ENCODE peak calls at places on chromosome 18, in four cellular contexts. One of them, this sample, is unnamed.

GRCh38 chr18:55695091-55695490 is 107.1 kb upstream of the TCF4 start:
- DNase-seq in K562: no peak
- DNase-seq in H1: no peak
- DNase-seq in GM12878: no peak
- DNase-seq in this sample: no peak

GRCh38 chr18:58135806-58136331 is 91.8 kb downstream of the NEDD4L start:
- DNase-seq in K562: peak
- DNase-seq in H1: peak
- DNase-seq in GM12878: peak
- DNase-seq in this sample: peak

GRCh38 chr18:41751652-41752051 is 203.4 kb upstream of the PIK3C3 start:
- DNase-seq in K562: no peak
- DNase-seq in H1: no peak
- DNase-seq in GM12878: no peak
- DNase-seq in this sample: no peak

GRCh38 chr18:55779711-55780590 is 192.0 kb upstream of the TCF4 start:
- DNase-seq in K562: peak
- DNase-seq in H1: no peak
- DNase-seq in GM12878: no peak
- DNase-seq in this sample: no peak

GRCh38 chr18:9708882-9709877 is 1.1 kb downstream of the RAB31 start:
- DNase-seq in K562: peak
- DNase-seq in H1: no peak
- DNase-seq in GM12878: no peak
- DNase-seq in this sample: no peak

GRCh38 chr18:23406271-23406787 is 46.8 kb upstream of the RIOK3 start:
- DNase-seq in K562: peak
- DNase-seq in H1: no peak
- DNase-seq in GM12878: no peak
- DNase-seq in this sample: no peak

GRCh38 chr18:9596843-9597242 is 17.5 kb downstream of the PPP4R1 start:
- DNase-seq in K562: no peak
- DNase-seq in H1: no peak
- DNase-seq in GM12878: no peak
- DNase-seq in this sample: no peak

GRCh38 chr18:67735506-67735905 is 219.0 kb upstream of the DSEL start:
- DNase-seq in K562: no peak
- DNase-seq in H1: no peak
- DNase-seq in GM12878: no peak
- DNase-seq in this sample: no peak

GRCh38 chr18:11760498-11761158 is 71.6 kb downstream of the GNAL start:
- DNase-seq in K562: no peak
- DNase-seq in H1: no peak
- DNase-seq in GM12878: no peak
- DNase-seq in this sample: no peak

GRCh38 chr18:5064846-5065245 is 132.2 kb downstream of the AKAIN1 start:
- DNase-seq in K562: no peak
- DNase-seq in H1: no peak
- DNase-seq in GM12878: no peak
- DNase-seq in this sample: no peak

GRCh38 chr18:43195421-43195820 is 79.9 kb upstream of the RIT2 start:
- DNase-seq in K562: no peak
- DNase-seq in H1: no peak
- DNase-seq in GM12878: no peak
- DNase-seq in this sample: no peak

GRCh38 chr18:9380571-9381390 is 46.2 kb downstream of the TWSG1 start:
- DNase-seq in K562: no peak
- DNase-seq in H1: no peak
- DNase-seq in GM12878: no peak
- DNase-seq in this sample: no peak

GRCh38 chr18:79926306-79926705 is 25.1 kb downstream of the SLC66A2 start:
- DNase-seq in K562: no peak
- DNase-seq in H1: no peak
- DNase-seq in GM12878: no peak
- DNase-seq in this sample: no peak

GRCh38 chr18:2963048-2963447 is 49.9 kb downstream of the LPIN2 start:
- DNase-seq in K562: no peak
- DNase-seq in H1: no peak
- DNase-seq in GM12878: no peak
- DNase-seq in this sample: no peak

GRCh38 chr18:24602156-24602555 is 141.7 kb downstream of the HRH4 start:
- DNase-seq in K562: no peak
- DNase-seq in H1: no peak
- DNase-seq in GM12878: no peak
- DNase-seq in this sample: no peak

GRCh38 chr18:74501386-74501785 is 5.2 kb downstream of the CNDP2 start:
- DNase-seq in K562: no peak
- DNase-seq in H1: no peak
- DNase-seq in GM12878: no peak
- DNase-seq in this sample: no peak

GRCh38 chr18:57437433-57437781 is 2.2 kb downstream of the ONECUT2 start:
- DNase-seq in K562: no peak
- DNase-seq in H1: no peak
- DNase-seq in GM12878: no peak
- DNase-seq in this sample: no peak

GRCh38 chr18:58605027-58606020 is 23.6 kb downstream of the ALPK2 start:
- DNase-seq in K562: no peak
- DNase-seq in H1: no peak
- DNase-seq in GM12878: peak
- DNase-seq in this sample: peak

GRCh38 chr18:7740815-7741214 is 173.7 kb downstream of the PTPRM start:
- DNase-seq in K562: no peak
- DNase-seq in H1: no peak
- DNase-seq in GM12878: no peak
- DNase-seq in this sample: no peak

GRCh38 chr18:76399613-76400391 is 95.2 kb downstream of the ZNF516 start:
- DNase-seq in K562: no peak
- DNase-seq in H1: no peak
- DNase-seq in GM12878: no peak
- DNase-seq in this sample: no peak

GRCh38 chr18:1544016-1544415 is 639.3 kb downstream of the ADCYAP1 start:
- DNase-seq in K562: no peak
- DNase-seq in H1: no peak
- DNase-seq in GM12878: no peak
- DNase-seq in this sample: no peak

GRCh38 chr18:3066391-3067079 is 53.6 kb upstream of the LPIN2 start:
- DNase-seq in K562: no peak
- DNase-seq in H1: no peak
- DNase-seq in GM12878: no peak
- DNase-seq in this sample: no peak

GRCh38 chr18:56407631-56408030 is 230.8 kb downstream of the TXNL1 start:
- DNase-seq in K562: no peak
- DNase-seq in H1: no peak
- DNase-seq in GM12878: no peak
- DNase-seq in this sample: no peak

GRCh38 chr18:79260023-79260422 is 135.7 kb upstream of the NFATC1 start:
- DNase-seq in K562: peak
- DNase-seq in H1: no peak
- DNase-seq in GM12878: no peak
- DNase-seq in this sample: no peak

GRCh38 chr18:28075501-28075900 is 101.4 kb downstream of the CDH2 start:
- DNase-seq in K562: no peak
- DNase-seq in H1: no peak
- DNase-seq in GM12878: no peak
- DNase-seq in this sample: no peak

GRCh38 chr18:31099490-31100230 is 2.6 kb downstream of the DSC2 start:
- DNase-seq in K562: peak
- DNase-seq in H1: no peak
- DNase-seq in GM12878: no peak
- DNase-seq in this sample: no peak

GRCh38 chr18:31102941-31103340 is 720 bp upstream of the DSC2 start:
- DNase-seq in K562: peak
- DNase-seq in H1: no peak
- DNase-seq in GM12878: no peak
- DNase-seq in this sample: no peak

GRCh38 chr18:31100598-31101147 is 1.5 kb downstream of the DSC2 start:
- DNase-seq in K562: peak
- DNase-seq in H1: no peak
- DNase-seq in GM12878: no peak
- DNase-seq in this sample: no peak

GRCh38 chr18:31102020-31102684 is at the start of gene DSC2:
- DNase-seq in K562: peak
- DNase-seq in H1: no peak
- DNase-seq in GM12878: no peak
- DNase-seq in this sample: no peak

GRCh38 chr18:31101148-31102019 is 837 bp downstream of the DSC2 start:
- DNase-seq in K562: peak
- DNase-seq in H1: no peak
- DNase-seq in GM12878: no peak
- DNase-seq in this sample: no peak
- TF ChIP-seq EGR1 in K562: peak
- TF ChIP-seq EGR1 in H1: no peak
- TF ChIP-seq EGR1 in GM12878: no peak
- TF ChIP-seq EGR1 in this sample: no peak

DNA sequence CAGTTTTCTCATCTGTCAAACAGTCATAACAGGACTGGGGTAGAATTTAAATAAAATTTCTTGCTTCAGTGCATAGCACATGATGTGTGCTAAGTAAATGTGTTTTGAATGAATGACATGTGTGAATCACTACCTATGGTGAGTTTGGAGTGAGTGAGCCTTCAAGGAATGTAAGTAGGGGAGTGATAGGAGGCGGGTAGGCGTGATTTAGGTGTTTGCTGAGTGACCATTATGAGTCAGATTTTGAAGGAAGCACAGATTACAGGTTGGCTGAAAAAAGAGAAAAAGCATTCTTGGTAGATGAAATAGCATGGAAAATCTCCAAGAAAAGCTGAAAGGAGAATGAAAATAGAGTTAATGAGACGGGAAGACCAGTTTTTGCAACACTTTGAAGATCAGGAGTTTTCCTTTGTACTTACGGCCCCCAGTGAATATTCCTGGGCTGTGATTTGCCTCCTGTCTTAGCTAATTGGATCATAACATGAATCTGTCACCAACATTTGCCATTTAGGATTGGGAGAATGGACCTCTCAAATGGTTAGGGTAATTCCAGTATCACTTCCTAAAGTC is 136.9 kb upstream of the GATA6 start:
- DNase-seq in K562: no peak
- DNase-seq in H1: no peak
- DNase-seq in GM12878: peak
- DNase-seq in this sample: peak
- TF ChIP-seq EGR1 in K562: peak
- TF ChIP-seq EGR1 in H1: no peak
- TF ChIP-seq EGR1 in GM12878: no peak
- TF ChIP-seq EGR1 in this sample: peak

GRCh38 chr18:35027206-35027605 is 14.0 kb upstream of the MAPRE2 start:
- DNase-seq in K562: no peak
- DNase-seq in H1: no peak
- DNase-seq in GM12878: no peak
- DNase-seq in this sample: no peak

GRCh38 chr18:35028556-35028955 is 12.7 kb upstream of the MAPRE2 start:
- DNase-seq in K562: no peak
- DNase-seq in H1: no peak
- DNase-seq in GM12878: no peak
- DNase-seq in this sample: no peak

GRCh38 chr18:35024965-35025364 is 16.2 kb upstream of the MAPRE2 start:
- DNase-seq in K562: no peak
- DNase-seq in H1: no peak
- DNase-seq in GM12878: no peak
- DNase-seq in this sample: no peak

GRCh38 chr18:35024196-35024595 is 17.0 kb upstream of the MAPRE2 start:
- DNase-seq in K562: no peak
- DNase-seq in H1: no peak
- DNase-seq in GM12878: no peak
- DNase-seq in this sample: no peak

DNA sequence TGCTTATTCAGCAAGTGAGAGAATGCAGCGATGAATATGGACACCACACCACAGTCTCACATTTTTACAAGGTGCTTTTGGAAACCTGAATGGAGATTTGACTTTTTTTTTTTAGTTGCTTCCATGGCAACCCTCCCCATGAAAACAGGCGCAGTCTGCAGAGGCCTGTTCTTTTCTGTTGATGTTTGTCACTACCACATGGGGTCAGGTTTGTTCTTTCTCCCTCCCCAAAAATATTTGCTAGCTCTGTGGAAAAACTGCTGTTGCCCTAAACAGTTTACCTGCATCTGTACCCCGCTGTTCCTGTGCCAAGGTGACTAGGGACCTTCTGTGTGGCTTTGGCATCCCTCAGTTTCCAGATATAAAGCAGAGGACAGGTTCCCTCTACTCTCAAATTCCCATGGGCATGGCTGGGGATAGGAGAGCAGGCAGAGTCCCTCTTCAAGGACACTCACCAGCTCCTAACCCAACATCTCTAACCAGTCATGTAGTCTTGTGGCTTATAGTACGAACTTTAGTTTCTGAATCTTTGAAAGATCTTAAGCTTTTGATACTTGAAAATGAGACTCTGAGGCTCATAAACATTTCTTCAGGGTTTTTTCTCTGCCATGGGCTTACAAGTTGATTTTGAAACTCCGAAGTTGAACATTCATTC is 14.7 kb upstream of the MAPRE2 start:
- DNase-seq in K562: peak
- DNase-seq in H1: no peak
- DNase-seq in GM12878: no peak
- DNase-seq in this sample: no peak
- TF ChIP-seq EGR1 in K562: no peak
- TF ChIP-seq EGR1 in H1: no peak
- TF ChIP-seq EGR1 in GM12878: no peak
- TF ChIP-seq EGR1 in this sample: no peak

GRCh38 chr18:36127866-36128845 is 984 bp downstream of the SLC39A6 start:
- DNase-seq in K562: peak
- DNase-seq in H1: no peak
- DNase-seq in GM12878: no peak
- DNase-seq in this sample: no peak
- TF ChIP-seq EGR1 in K562: no peak
- TF ChIP-seq EGR1 in H1: no peak
- TF ChIP-seq EGR1 in GM12878: no peak
- TF ChIP-seq EGR1 in this sample: no peak

GRCh38 chr18:36354989-36355388 is 57.5 kb downstream of the FHOD3 start:
- DNase-seq in K562: no peak
- DNase-seq in H1: no peak
- DNase-seq in GM12878: no peak
- DNase-seq in this sample: no peak
- TF ChIP-seq EGR1 in K562: no peak
- TF ChIP-seq EGR1 in H1: no peak
- TF ChIP-seq EGR1 in GM12878: no peak
- TF ChIP-seq EGR1 in this sample: no peak

GRCh38 chr18:34933880-34934689 is 107.1 kb upstream of the MAPRE2 start:
- DNase-seq in K562: no peak
- DNase-seq in H1: no peak
- DNase-seq in GM12878: no peak
- DNase-seq in this sample: no peak
- TF ChIP-seq EGR1 in K562: no peak
- TF ChIP-seq EGR1 in H1: no peak
- TF ChIP-seq EGR1 in GM12878: no peak
- TF ChIP-seq EGR1 in this sample: no peak

DNA sequence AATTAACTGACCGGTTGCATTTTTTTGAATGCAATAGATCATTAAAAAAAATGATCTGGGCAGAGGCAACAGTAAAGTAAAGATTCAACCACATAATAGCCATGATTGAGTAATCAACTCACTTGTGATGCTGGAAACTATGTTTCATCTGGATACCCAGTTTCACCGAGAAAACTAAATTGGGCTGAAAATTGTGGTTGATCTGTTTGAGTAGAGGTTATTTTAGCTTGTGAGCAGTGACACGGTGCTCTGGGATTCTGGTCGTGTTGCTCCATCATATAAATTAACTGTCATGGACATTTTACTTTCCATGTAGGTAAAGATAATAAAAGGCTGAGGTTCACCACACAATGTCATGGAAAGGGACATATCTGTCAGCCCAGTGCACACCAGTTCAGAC is 58.7 kb downstream of the CD226 start:
- DNase-seq in K562: no peak
- DNase-seq in H1: no peak
- DNase-seq in GM12878: no peak
- DNase-seq in this sample: no peak
- TF ChIP-seq EGR1 in K562: no peak
- TF ChIP-seq EGR1 in H1: no peak
- TF ChIP-seq EGR1 in GM12878: no peak
- TF ChIP-seq EGR1 in this sample: no peak

This sample was measured in HCT116.